ENCODE peak calls at places on chromosomes 6 and 20, in five cellular contexts. One of them, this sample, is unnamed.

GRCh38 chr20:10469599-10469998 is 34.5 kb downstream of the SLX4IP start:
- DNase-seq in epithelial cell of proximal tubule: peak
- DNase-seq in ACHN: peak
- DNase-seq in fibroblast of the conjunctiva: peak
- DNase-seq in AG20443: peak
- DNase-seq in this sample: peak

GRCh38 chr6:113763883-113764282 is 93.3 kb upstream of the MARCKS start:
- DNase-seq in epithelial cell of proximal tubule: peak
- DNase-seq in ACHN: no peak
- DNase-seq in fibroblast of the conjunctiva: no peak
- DNase-seq in AG20443: peak
- DNase-seq in this sample: peak

GRCh38 chr20:57205625-57206219 is 60.7 kb downstream of the BMP7 start:
- DNase-seq in epithelial cell of proximal tubule: peak
- DNase-seq in ACHN: peak
- DNase-seq in fibroblast of the conjunctiva: peak
- DNase-seq in AG20443: peak
- DNase-seq in this sample: peak

GRCh38 chr6:20448828-20449227 is 47.1 kb downstream of the E2F3 start:
- DNase-seq in epithelial cell of proximal tubule: no peak
- DNase-seq in ACHN: no peak
- DNase-seq in fibroblast of the conjunctiva: no peak
- DNase-seq in AG20443: no peak
- DNase-seq in this sample: no peak

GRCh38 chr6:71400852-71401251 is 112.2 kb downstream of the OGFRL1 start:
- DNase-seq in epithelial cell of proximal tubule: no peak
- DNase-seq in ACHN: no peak
- DNase-seq in fibroblast of the conjunctiva: no peak
- DNase-seq in AG20443: no peak
- DNase-seq in this sample: no peak

GRCh38 chr6:118685823-118686449 is 34.5 kb upstream of the CEP85L start:
- DNase-seq in epithelial cell of proximal tubule: no peak
- DNase-seq in ACHN: no peak
- DNase-seq in fibroblast of the conjunctiva: no peak
- DNase-seq in AG20443: no peak
- DNase-seq in this sample: no peak

GRCh38 chr6:168662301-168662936 is 221.4 kb downstream of the SMOC2 start:
- DNase-seq in epithelial cell of proximal tubule: no peak
- DNase-seq in ACHN: no peak
- DNase-seq in fibroblast of the conjunctiva: no peak
- DNase-seq in AG20443: no peak
- DNase-seq in this sample: no peak

GRCh38 chr20:35627121-35627520 is 11.5 kb downstream of the SPAG4 start:
- DNase-seq in epithelial cell of proximal tubule: no peak
- DNase-seq in ACHN: no peak
- DNase-seq in fibroblast of the conjunctiva: no peak
- DNase-seq in AG20443: no peak
- DNase-seq in this sample: no peak

GRCh38 chr6:7461416-7461815 is 71.8 kb downstream of the RIOK1 start:
- DNase-seq in epithelial cell of proximal tubule: no peak
- DNase-seq in ACHN: no peak
- DNase-seq in fibroblast of the conjunctiva: no peak
- DNase-seq in AG20443: peak
- DNase-seq in this sample: no peak

GRCh38 chr6:138428943-138429616 is 25.1 kb downstream of the HEBP2 start:
- DNase-seq in epithelial cell of proximal tubule: no peak
- DNase-seq in ACHN: peak
- DNase-seq in fibroblast of the conjunctiva: peak
- DNase-seq in AG20443: peak
- DNase-seq in this sample: peak

GRCh38 chr6:143167224-143167623 is 106.5 kb downstream of the AIG1 start:
- DNase-seq in epithelial cell of proximal tubule: no peak
- DNase-seq in ACHN: no peak
- DNase-seq in fibroblast of the conjunctiva: no peak
- DNase-seq in AG20443: no peak
- DNase-seq in this sample: no peak

GRCh38 chr20:20737158-20737557 is 24.7 kb upstream of the RALGAPA2 start:
- DNase-seq in epithelial cell of proximal tubule: no peak
- DNase-seq in ACHN: no peak
- DNase-seq in fibroblast of the conjunctiva: no peak
- DNase-seq in AG20443: no peak
- DNase-seq in this sample: no peak

GRCh38 chr6:169230322-169230665 is 23.4 kb downstream of the THBS2 start:
- DNase-seq in epithelial cell of proximal tubule: no peak
- DNase-seq in ACHN: no peak
- DNase-seq in fibroblast of the conjunctiva: no peak
- DNase-seq in AG20443: no peak
- DNase-seq in this sample: no peak

GRCh38 chr6:143205983-143206382 is 145.3 kb downstream of the AIG1 start:
- DNase-seq in epithelial cell of proximal tubule: no peak
- DNase-seq in ACHN: no peak
- DNase-seq in fibroblast of the conjunctiva: no peak
- DNase-seq in AG20443: peak
- DNase-seq in this sample: no peak

GRCh38 chr20:48006036-48006833 is 221.0 kb upstream of the SULF2 start:
- DNase-seq in epithelial cell of proximal tubule: no peak
- DNase-seq in ACHN: no peak
- DNase-seq in fibroblast of the conjunctiva: no peak
- DNase-seq in AG20443: peak
- DNase-seq in this sample: no peak

This sample was measured in kidney epithelial cell.